ENCODE peak calls at places on chromosome 18, in eight cellular contexts. N is spleen, Z is breast epithelium, L is upper lobe of left lung, S is prostate gland, O is suprapubic skin, E is stomach, X is K562. H is an unnamed sample.

GRCh38 chr18:50917021-50917420 is 38.1 kb downstream of the ME2 start:
- DNase-seq in N (no peak), Z (no peak), L (no peak), S (no peak), O (no peak), E (no peak), X (no peak), H (no peak)

GRCh38 chr18:58128286-58129018 is 84.4 kb downstream of the NEDD4L start:
- DNase-seq in N (no peak), Z (no peak), L (no peak), S (no peak), O (no peak), E (peak; percentile 42), X (no peak), H (peak; percentile 42)

GRCh38 chr18:40016405-40016804 is 1938.6 kb upstream of the PIK3C3 start:
- DNase-seq in N (no peak), Z (no peak), L (no peak), S (no peak), O (no peak), E (no peak), X (no peak), H (no peak)

GRCh38 chr18:43486462-43486861 is 209.2 kb upstream of the SYT4 start:
- DNase-seq in N (no peak), Z (no peak), L (no peak), S (no peak), O (no peak), E (peak; percentile 37), X (no peak), H (no peak)

GRCh38 chr18:48573632-48574293 is 34.9 kb downstream of the CTIF start:
- DNase-seq in N (peak; percentile 61), Z (no peak), L (peak; percentile 36), S (no peak), O (no peak), E (no peak), X (peak; percentile 44), H (no peak)

GRCh38 chr18:37476182-37476581 is 89.4 kb downstream of the CELF4 start:
- DNase-seq in N (no peak), Z (no peak), L (no peak), S (no peak), O (no peak), E (no peak), X (peak; percentile 77), H (peak; percentile 18)

GRCh38 chr18:35089382-35089781 is 48.2 kb downstream of the MAPRE2 start:
- DNase-seq in N (no peak), Z (no peak), L (no peak), S (no peak), O (no peak), E (no peak), X (no peak), H (no peak)

GRCh38 chr18:45365835-45366234 is 249.4 kb upstream of the SLC14A2 start:
- DNase-seq in N (no peak), Z (no peak), L (no peak), S (no peak), O (no peak), E (no peak), X (no peak), H (no peak)

GRCh38 chr18:75439356-75439755 is 11.9 kb upstream of the SMIM21 start:
- DNase-seq in N (no peak), Z (no peak), L (no peak), S (no peak), O (no peak), E (no peak), X (no peak), H (no peak)

GRCh38 chr18:48649231-48649630 is 110.4 kb downstream of the CTIF start:
- DNase-seq in N (no peak), Z (no peak), L (no peak), S (no peak), O (no peak), E (no peak), X (no peak), H (no peak)

GRCh38 chr18:76465630-76466409 is 29.2 kb downstream of the ZNF516 start:
- DNase-seq in N (no peak), Z (no peak), L (no peak), S (no peak), O (no peak), E (no peak), X (no peak), H (no peak)

GRCh38 chr18:79590191-79591039 is 89.2 kb upstream of the CTDP1 start:
- DNase-seq in N (peak; percentile 54), Z (no peak), L (peak; percentile 52), S (no peak), O (no peak), E (no peak), X (no peak), H (no peak)

GRCh38 chr18:59459352-59460059 is 100.4 kb upstream of the LMAN1 start:
- DNase-seq in N (no peak), Z (no peak), L (no peak), S (no peak), O (no peak), E (no peak), X (peak; percentile 35), H (no peak)

GRCh38 chr18:10353791-10354190 is 100.6 kb upstream of the APCDD1 start:
- DNase-seq in N (no peak), Z (no peak), L (no peak), S (no peak), O (no peak), E (no peak), X (no peak), H (no peak)

GRCh38 chr18:23071285-23071684 is 64.0 kb upstream of the CABLES1 start:
- DNase-seq in N (peak; percentile 93), Z (peak; percentile 46), L (no peak), S (peak; percentile 24), O (no peak), E (peak; percentile 50), X (no peak), H (peak; percentile 66)

GRCh38 chr18:48939368-48940097 is 11.2 kb downstream of the SMAD7 start:
- DNase-seq in N (peak; percentile 84), Z (no peak), L (peak; percentile 70), S (no peak), O (no peak), E (no peak), X (no peak), H (no peak)

DNA sequence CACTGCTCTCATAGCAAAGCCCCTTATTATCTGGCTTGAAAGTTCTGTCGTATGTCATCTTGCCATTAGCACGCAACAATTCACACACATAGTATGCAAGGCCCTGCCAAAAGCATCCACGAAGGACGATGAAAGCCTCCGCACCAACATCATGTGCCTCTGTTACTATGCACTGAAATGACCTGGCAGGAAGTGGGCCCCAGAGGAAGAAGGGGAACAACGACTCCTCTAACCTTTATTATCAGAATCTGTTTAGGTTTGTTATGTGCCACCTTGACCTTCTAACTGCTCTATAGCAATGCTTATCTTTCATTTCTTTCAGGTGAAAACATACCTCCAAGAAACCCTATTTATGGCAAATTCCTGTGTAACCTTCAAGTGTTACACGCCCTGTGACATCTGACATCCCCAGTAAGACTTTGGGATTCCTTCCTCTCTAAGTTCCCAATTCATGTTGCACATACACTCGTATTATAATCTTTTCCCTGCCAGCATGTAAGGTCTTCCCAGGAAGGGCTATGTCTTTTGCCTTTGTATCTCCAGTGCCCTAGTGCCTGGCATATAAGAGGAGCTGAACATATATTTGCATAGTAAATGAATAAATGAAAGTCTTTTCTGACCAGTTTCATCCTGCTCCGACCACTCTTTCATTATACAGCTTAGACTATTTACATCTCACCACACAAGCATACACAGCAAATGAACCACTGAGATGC is 7.0 kb upstream of the NDUFV2 start:
- DNase-seq in N (no peak), Z (no peak), L (no peak), S (no peak), O (no peak), E (no peak), X (no peak), H (peak; percentile 30)
- TF ChIP-seq POLR2AphosphoS5 in N (peak; percentile 39), Z (no peak), L (no peak), S (no peak), O (no peak), E (no peak), X (no peak), H (peak; percentile 23)

GRCh38 chr18:8704361-8705279 is 736 bp upstream of the MTCL1 start:
- DNase-seq in N (peak; percentile 96), Z (peak; percentile 76), L (peak; percentile 98), S (peak; percentile 88), O (peak; percentile 91), E (peak; percentile 92), X (peak; percentile 99), H (peak; percentile 89)
- TF ChIP-seq POLR2A in N (no peak), Z (peak; percentile 20), L (peak; percentile 63), S (peak; percentile 68), O (no peak), E (no peak), X (peak; percentile 76), H (peak; percentile 36)

GRCh38 chr18:31040982-31041345 is 1.6 kb downstream of the DSC3 start:
- DNase-seq in N (no peak), Z (no peak), L (no peak), S (peak; percentile 49), O (no peak), E (no peak), X (no peak), H (no peak)

GRCh38 chr18:31041346-31042067 is 1.0 kb downstream of the DSC3 start:
- DNase-seq in N (peak; percentile 61), Z (no peak), L (peak; percentile 58), S (peak; percentile 14), O (no peak), E (no peak), X (no peak), H (peak; percentile 10)

GRCh38 chr18:31042068-31042390 is 513 bp downstream of the DSC3 start:
- DNase-seq in N (no peak), Z (no peak), L (peak; percentile 72), S (peak; percentile 11), O (no peak), E (no peak), X (no peak), H (no peak)

GRCh38 chr18:31043709-31044108 is 1.2 kb upstream of the DSC3 start:
- DNase-seq in N (no peak), Z (no peak), L (no peak), S (no peak), O (no peak), E (no peak), X (no peak), H (no peak)

DNA sequence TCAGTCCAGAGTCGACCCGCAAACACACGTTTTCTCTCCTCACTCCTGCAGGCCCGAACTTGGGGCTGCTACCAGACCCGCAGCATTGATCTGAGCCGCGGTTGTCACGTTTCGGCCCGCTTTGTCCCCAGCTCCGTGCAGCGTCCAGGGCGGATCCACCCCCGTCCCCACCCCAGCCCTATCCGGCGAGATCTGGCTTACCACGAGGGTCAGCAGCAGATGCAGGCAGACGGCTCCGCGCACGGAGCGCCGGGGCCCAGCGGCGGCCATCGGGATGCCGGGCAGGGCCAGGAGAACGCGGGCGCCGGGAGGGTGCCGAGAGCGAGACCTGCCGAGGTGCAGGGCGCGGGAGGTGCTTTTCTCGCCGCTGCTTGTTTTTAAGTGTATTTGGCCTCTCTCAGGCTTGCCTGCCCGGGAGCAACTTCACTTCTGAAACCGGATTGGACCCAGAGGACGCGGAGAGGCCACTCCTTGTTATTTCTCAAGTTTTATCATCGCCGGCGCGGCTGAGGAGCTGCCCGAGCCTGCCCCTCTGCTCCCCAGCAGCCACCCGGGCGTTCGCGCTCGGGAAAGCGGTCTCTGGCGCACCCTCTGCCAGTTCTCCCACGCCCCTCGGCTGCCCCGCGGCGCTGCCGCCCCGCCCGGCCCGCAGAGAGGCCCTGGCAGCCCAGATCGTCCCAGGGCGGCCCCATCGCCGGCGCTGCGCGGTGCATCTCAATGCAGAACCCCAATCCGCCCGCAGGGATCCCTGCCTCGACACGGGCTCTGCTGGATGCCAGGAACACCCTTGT is at the start of gene DSC3:
- DNase-seq in N (peak; percentile 69), Z (peak; percentile 53), L (peak; percentile 84), S (peak; percentile 76), O (peak; percentile 73), E (no peak), X (no peak), H (peak; percentile 23)
- TF ChIP-seq POLR2AphosphoS5 in N (no peak), Z (no peak), L (no peak), S (peak; percentile 20), O (no peak), E (no peak), X (no peak), H (no peak)

GRCh38 chr18:5543854-5544389 is at the start of gene EPB41L3:
- DNase-seq in N (peak; percentile 80), Z (no peak), L (peak; percentile 91), S (no peak), O (peak; percentile 80), E (no peak), X (no peak), H (peak; percentile 26)
- TF ChIP-seq POLR2A in N (no peak), Z (no peak), L (no peak), S (peak; percentile 22), O (no peak), E (no peak), X (no peak), H (peak; percentile 42)